ENCODE peak calls at places on chromosomes 16 and 17, in eight cellular contexts. One of them, this sample, is unnamed.

GRCh38 chr17:15392326-15392739 is 50.9 kb upstream of the TEKT3 start:
- DNase-seq in cardiac fibroblast: peak
- DNase-seq in AG04450: peak
- DNase-seq in cardiac muscle cell: no peak
- DNase-seq in neural progenitor cell: no peak
- DNase-seq in BJ: peak
- DNase-seq in breast epithelium: no peak
- DNase-seq in mesothelial cell of epicardium: no peak
- DNase-seq in this sample: no peak

GRCh38 chr17:49442051-49442450 is 27.4 kb upstream of the PHB1 start:
- DNase-seq in cardiac fibroblast: no peak
- DNase-seq in AG04450: no peak
- DNase-seq in cardiac muscle cell: no peak
- DNase-seq in neural progenitor cell: no peak
- DNase-seq in BJ: no peak
- DNase-seq in breast epithelium: no peak
- DNase-seq in mesothelial cell of epicardium: no peak
- DNase-seq in this sample: no peak

GRCh38 chr16:84729716-84730320 is 30.0 kb downstream of the USP10 start:
- DNase-seq in cardiac fibroblast: no peak
- DNase-seq in AG04450: no peak
- DNase-seq in cardiac muscle cell: no peak
- DNase-seq in neural progenitor cell: no peak
- DNase-seq in BJ: no peak
- DNase-seq in breast epithelium: no peak
- DNase-seq in mesothelial cell of epicardium: no peak
- DNase-seq in this sample: no peak

GRCh38 chr17:80834896-80835281 is 156.8 kb upstream of the CHMP6 start:
- DNase-seq in cardiac fibroblast: no peak
- DNase-seq in AG04450: no peak
- DNase-seq in cardiac muscle cell: no peak
- DNase-seq in neural progenitor cell: no peak
- DNase-seq in BJ: no peak
- DNase-seq in breast epithelium: no peak
- DNase-seq in mesothelial cell of epicardium: no peak
- DNase-seq in this sample: no peak

GRCh38 chr16:83599789-83600462 is 207.9 kb upstream of the HSBP1 start:
- DNase-seq in cardiac fibroblast: no peak
- DNase-seq in AG04450: no peak
- DNase-seq in cardiac muscle cell: no peak
- DNase-seq in neural progenitor cell: no peak
- DNase-seq in BJ: no peak
- DNase-seq in breast epithelium: no peak
- DNase-seq in mesothelial cell of epicardium: no peak
- DNase-seq in this sample: no peak

GRCh38 chr16:48536600-48537200 is 73.3 kb downstream of the N4BP1 start:
- DNase-seq in cardiac fibroblast: peak
- DNase-seq in AG04450: no peak
- DNase-seq in cardiac muscle cell: no peak
- DNase-seq in neural progenitor cell: no peak
- DNase-seq in BJ: no peak
- DNase-seq in breast epithelium: no peak
- DNase-seq in mesothelial cell of epicardium: no peak
- DNase-seq in this sample: no peak

GRCh38 chr17:12627776-12628491 is 37.8 kb upstream of the MYOCD start:
- DNase-seq in cardiac fibroblast: peak
- DNase-seq in AG04450: no peak
- DNase-seq in cardiac muscle cell: no peak
- DNase-seq in neural progenitor cell: no peak
- DNase-seq in BJ: no peak
- DNase-seq in breast epithelium: no peak
- DNase-seq in mesothelial cell of epicardium: no peak
- DNase-seq in this sample: no peak

GRCh38 chr17:55324296-55324978 is 59.7 kb downstream of the HLF start:
- DNase-seq in cardiac fibroblast: no peak
- DNase-seq in AG04450: no peak
- DNase-seq in cardiac muscle cell: no peak
- DNase-seq in neural progenitor cell: no peak
- DNase-seq in BJ: no peak
- DNase-seq in breast epithelium: no peak
- DNase-seq in mesothelial cell of epicardium: no peak
- DNase-seq in this sample: no peak

GRCh38 chr17:55717898-55718735 is 4.5 kb downstream of the TMEM100 start:
- DNase-seq in cardiac fibroblast: peak
- DNase-seq in AG04450: peak
- DNase-seq in cardiac muscle cell: peak
- DNase-seq in neural progenitor cell: peak
- DNase-seq in BJ: no peak
- DNase-seq in breast epithelium: peak
- DNase-seq in mesothelial cell of epicardium: peak
- DNase-seq in this sample: peak

GRCh38 chr16:11576427-11577289 is 10.1 kb downstream of the LITAF start:
- DNase-seq in cardiac fibroblast: no peak
- DNase-seq in AG04450: no peak
- DNase-seq in cardiac muscle cell: no peak
- DNase-seq in neural progenitor cell: no peak
- DNase-seq in BJ: no peak
- DNase-seq in breast epithelium: no peak
- DNase-seq in mesothelial cell of epicardium: no peak
- DNase-seq in this sample: no peak

GRCh38 chr16:87918314-87918713 is 18.0 kb downstream of the CA5A start:
- DNase-seq in cardiac fibroblast: peak
- DNase-seq in AG04450: no peak
- DNase-seq in cardiac muscle cell: no peak
- DNase-seq in neural progenitor cell: no peak
- DNase-seq in BJ: no peak
- DNase-seq in breast epithelium: no peak
- DNase-seq in mesothelial cell of epicardium: no peak
- DNase-seq in this sample: no peak

GRCh38 chr17:48757524-48757961 is 29.0 kb upstream of the HOXB13 start:
- DNase-seq in cardiac fibroblast: no peak
- DNase-seq in AG04450: no peak
- DNase-seq in cardiac muscle cell: no peak
- DNase-seq in neural progenitor cell: no peak
- DNase-seq in BJ: peak
- DNase-seq in breast epithelium: no peak
- DNase-seq in mesothelial cell of epicardium: no peak
- DNase-seq in this sample: no peak

GRCh38 chr16:10922328-10923145 is 19.7 kb downstream of the DEXI start:
- DNase-seq in cardiac fibroblast: peak
- DNase-seq in AG04450: no peak
- DNase-seq in cardiac muscle cell: no peak
- DNase-seq in neural progenitor cell: no peak
- DNase-seq in BJ: no peak
- DNase-seq in breast epithelium: peak
- DNase-seq in mesothelial cell of epicardium: no peak
- DNase-seq in this sample: no peak

GRCh38 chr16:588639-588888 is 1.3 kb upstream of the RAB40C start:
- DNase-seq in cardiac fibroblast: peak
- DNase-seq in AG04450: peak
- DNase-seq in cardiac muscle cell: peak
- DNase-seq in neural progenitor cell: peak
- DNase-seq in BJ: no peak
- DNase-seq in breast epithelium: no peak
- DNase-seq in mesothelial cell of epicardium: no peak
- DNase-seq in this sample: peak

GRCh38 chr16:23704772-23705516 is 8.1 kb downstream of the ERN2 start:
- DNase-seq in cardiac fibroblast: no peak
- DNase-seq in AG04450: no peak
- DNase-seq in cardiac muscle cell: no peak
- DNase-seq in neural progenitor cell: no peak
- DNase-seq in BJ: no peak
- DNase-seq in breast epithelium: no peak
- DNase-seq in mesothelial cell of epicardium: no peak
- DNase-seq in this sample: no peak

GRCh38 chr17:13704333-13704732 is 102.6 kb upstream of the HS3ST3A1 start:
- DNase-seq in cardiac fibroblast: no peak
- DNase-seq in AG04450: no peak
- DNase-seq in cardiac muscle cell: no peak
- DNase-seq in neural progenitor cell: no peak
- DNase-seq in BJ: peak
- DNase-seq in breast epithelium: no peak
- DNase-seq in mesothelial cell of epicardium: no peak
- DNase-seq in this sample: no peak

GRCh38 chr16:54467398-54467797 is 180.8 kb upstream of the IRX3 start:
- DNase-seq in cardiac fibroblast: no peak
- DNase-seq in AG04450: no peak
- DNase-seq in cardiac muscle cell: no peak
- DNase-seq in neural progenitor cell: no peak
- DNase-seq in BJ: no peak
- DNase-seq in breast epithelium: no peak
- DNase-seq in mesothelial cell of epicardium: no peak
- DNase-seq in this sample: no peak

GRCh38 chr17:82648761-82649474 is 674 bp upstream of the WDR45B start:
- DNase-seq in cardiac fibroblast: no peak
- DNase-seq in AG04450: no peak
- DNase-seq in cardiac muscle cell: peak
- DNase-seq in neural progenitor cell: peak
- DNase-seq in BJ: no peak
- DNase-seq in breast epithelium: peak
- DNase-seq in mesothelial cell of epicardium: peak
- DNase-seq in this sample: peak

GRCh38 chr17:34307110-34307509 is 12.1 kb upstream of the CCL8 start:
- DNase-seq in cardiac fibroblast: peak
- DNase-seq in AG04450: no peak
- DNase-seq in cardiac muscle cell: no peak
- DNase-seq in neural progenitor cell: no peak
- DNase-seq in BJ: no peak
- DNase-seq in breast epithelium: no peak
- DNase-seq in mesothelial cell of epicardium: no peak
- DNase-seq in this sample: no peak

DNA sequence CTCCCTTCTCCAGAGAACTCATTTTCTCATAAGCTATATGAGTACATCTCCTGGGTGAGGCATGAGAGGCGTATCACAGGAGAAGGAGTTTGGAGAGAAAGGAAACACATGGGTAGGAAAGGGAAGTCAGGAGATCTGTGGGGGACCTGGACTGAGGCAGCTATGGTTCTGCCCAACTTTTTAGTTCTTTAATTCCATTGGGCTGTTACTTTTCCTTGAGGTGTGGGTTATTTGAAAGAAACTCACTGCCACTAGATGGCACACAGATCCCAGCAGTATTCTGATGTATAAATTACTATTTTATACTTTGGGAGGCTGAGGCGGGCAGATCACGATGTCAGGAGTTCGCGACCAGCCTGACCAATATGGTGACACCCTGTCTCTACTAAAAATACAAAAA is 63.6 kb downstream of the NUP93 start:
- DNase-seq in cardiac fibroblast: peak
- DNase-seq in AG04450: no peak
- DNase-seq in cardiac muscle cell: peak
- DNase-seq in neural progenitor cell: no peak
- DNase-seq in BJ: no peak
- DNase-seq in breast epithelium: no peak
- DNase-seq in mesothelial cell of epicardium: no peak
- DNase-seq in this sample: no peak
- TF ChIP-seq CTCF in cardiac fibroblast: peak
- TF ChIP-seq CTCF in AG04450: peak
- TF ChIP-seq CTCF in cardiac muscle cell: peak
- TF ChIP-seq CTCF in neural progenitor cell: peak
- TF ChIP-seq CTCF in BJ: peak
- TF ChIP-seq CTCF in breast epithelium: peak
- TF ChIP-seq CTCF in mesothelial cell of epicardium: no peak
- TF ChIP-seq CTCF in this sample: peak

DNA sequence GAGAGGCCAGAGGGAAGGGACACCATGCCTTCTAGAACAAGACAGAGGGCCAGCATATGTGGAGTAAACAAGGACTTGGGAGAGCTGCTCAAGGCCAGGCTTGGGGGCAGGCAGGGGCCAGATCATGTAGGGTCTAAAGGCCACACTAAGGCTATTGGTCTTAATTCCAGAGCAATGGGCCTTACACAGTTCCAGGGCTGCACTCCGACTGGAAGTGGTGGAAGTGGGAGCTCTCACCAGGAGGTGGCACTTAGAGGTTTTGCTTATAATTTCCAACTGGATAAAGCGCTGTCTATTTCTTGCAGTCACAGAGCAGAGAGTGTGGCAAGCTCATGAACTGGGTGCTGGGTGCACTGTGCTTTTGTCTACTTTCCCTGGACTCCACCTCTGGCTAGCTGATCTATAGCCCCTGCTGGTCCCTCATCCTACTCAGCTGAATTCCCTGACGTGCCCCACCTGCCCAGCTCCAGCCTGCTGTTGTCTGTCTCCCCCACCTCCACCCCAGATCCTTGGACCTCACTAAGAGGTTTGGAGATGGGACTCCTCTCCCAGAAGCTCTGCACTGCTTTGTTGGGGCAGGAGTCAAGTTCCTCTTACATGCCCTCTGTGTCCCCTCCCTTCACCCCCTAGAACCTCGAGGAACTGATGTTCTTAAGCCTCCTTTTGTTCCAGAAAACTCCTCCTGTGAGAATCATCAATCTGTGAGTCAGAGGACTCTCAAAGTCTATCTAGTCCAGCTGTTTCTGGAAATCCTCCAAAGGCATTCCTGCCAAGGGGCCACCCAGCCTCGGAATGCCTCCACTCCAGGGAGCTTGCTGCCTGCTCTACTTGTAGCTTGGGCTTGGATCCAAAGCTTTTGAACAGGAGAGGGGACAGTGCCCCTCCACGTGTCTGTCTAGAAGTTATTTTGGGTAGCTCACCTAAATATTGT is 48.1 kb upstream of the KSR1 start:
- DNase-seq in cardiac fibroblast: peak
- DNase-seq in AG04450: no peak
- DNase-seq in cardiac muscle cell: peak
- DNase-seq in neural progenitor cell: peak
- DNase-seq in BJ: no peak
- DNase-seq in breast epithelium: no peak
- DNase-seq in mesothelial cell of epicardium: peak
- DNase-seq in this sample: no peak
- TF ChIP-seq CTCF in cardiac fibroblast: no peak
- TF ChIP-seq CTCF in AG04450: peak
- TF ChIP-seq CTCF in cardiac muscle cell: peak
- TF ChIP-seq CTCF in neural progenitor cell: no peak
- TF ChIP-seq CTCF in BJ: no peak
- TF ChIP-seq CTCF in breast epithelium: no peak
- TF ChIP-seq CTCF in mesothelial cell of epicardium: no peak
- TF ChIP-seq CTCF in this sample: no peak

DNA sequence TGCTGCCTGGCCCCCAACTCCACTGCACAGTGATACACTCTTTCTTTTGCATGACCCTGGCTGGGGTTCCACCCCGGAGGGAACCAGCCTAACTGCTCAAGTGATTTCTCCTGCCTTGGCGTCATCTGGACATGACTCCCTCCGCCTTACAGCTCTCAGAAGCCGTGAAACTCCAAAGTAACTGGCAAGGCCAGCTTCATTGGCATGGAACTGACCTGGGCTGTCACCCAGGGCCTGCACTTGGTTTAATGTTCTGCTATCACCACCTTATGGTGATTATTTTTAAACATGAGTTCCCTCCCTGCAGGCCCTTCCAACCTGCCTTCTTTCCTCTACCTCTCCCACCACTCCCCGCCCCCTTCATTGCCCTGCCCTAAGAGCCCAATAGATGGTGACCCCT is 139.7 kb upstream of the CDH5 start:
- DNase-seq in cardiac fibroblast: no peak
- DNase-seq in AG04450: no peak
- DNase-seq in cardiac muscle cell: no peak
- DNase-seq in neural progenitor cell: no peak
- DNase-seq in BJ: no peak
- DNase-seq in breast epithelium: no peak
- DNase-seq in mesothelial cell of epicardium: no peak
- DNase-seq in this sample: no peak
- TF ChIP-seq CTCF in cardiac fibroblast: no peak
- TF ChIP-seq CTCF in AG04450: no peak
- TF ChIP-seq CTCF in cardiac muscle cell: no peak
- TF ChIP-seq CTCF in neural progenitor cell: no peak
- TF ChIP-seq CTCF in BJ: no peak
- TF ChIP-seq CTCF in breast epithelium: no peak
- TF ChIP-seq CTCF in mesothelial cell of epicardium: no peak
- TF ChIP-seq CTCF in this sample: no peak

GRCh38 chr16:3712830-3713476 is 4.4 kb downstream of the TRAP1 start:
- DNase-seq in cardiac fibroblast: no peak
- DNase-seq in AG04450: no peak
- DNase-seq in cardiac muscle cell: no peak
- DNase-seq in neural progenitor cell: no peak
- DNase-seq in BJ: no peak
- DNase-seq in breast epithelium: no peak
- DNase-seq in mesothelial cell of epicardium: no peak
- DNase-seq in this sample: no peak
- TF ChIP-seq CTCF in cardiac fibroblast: no peak
- TF ChIP-seq CTCF in AG04450: no peak
- TF ChIP-seq CTCF in cardiac muscle cell: no peak
- TF ChIP-seq CTCF in neural progenitor cell: no peak
- TF ChIP-seq CTCF in BJ: no peak
- TF ChIP-seq CTCF in breast epithelium: no peak
- TF ChIP-seq CTCF in mesothelial cell of epicardium: no peak
- TF ChIP-seq CTCF in this sample: no peak

This sample was measured in progenitor cell of endocrine pancreas.